ENCODE peak calls at places on chromosomes 6 and 20, in seven cellular contexts. N, D, W, X, M, F and P are unnamed samples.

GRCh38 chr20:10131612-10132345 is 86.9 kb upstream of the SNAP25 start:
- DNase-seq in N (no peak), D (no peak), W (no peak), X (no peak), M (peak), F (peak), P (no peak)

GRCh38 chr20:5557123-5557522 is 193.1 kb upstream of the SHLD1 start:
- DNase-seq in N (no peak), D (no peak), W (no peak), X (peak), M (peak), F (peak), P (no peak)

GRCh38 chr6:6760054-6760453 is 171.5 kb downstream of the LY86 start:
- DNase-seq in N (no peak), D (no peak), W (no peak), X (no peak), M (no peak), F (no peak), P (no peak)

GRCh38 chr20:53162251-53162835 is 190.2 kb downstream of the TSHZ2 start:
- DNase-seq in N (no peak), D (no peak), W (peak), X (peak), M (peak), F (peak), P (no peak)

GRCh38 chr6:44221961-44222335 is 1.4 kb upstream of the SLC29A1 start:
- DNase-seq in N (no peak), D (no peak), W (no peak), X (no peak), M (no peak), F (no peak), P (no peak)

GRCh38 chr6:169938262-169938701 is 186.9 kb downstream of the ERMARD start:
- DNase-seq in N (no peak), D (no peak), W (no peak), X (no peak), M (no peak), F (no peak), P (no peak)

GRCh38 chr6:136378888-136379287 is 89.2 kb upstream of the BCLAF1 start:
- DNase-seq in N (no peak), D (no peak), W (no peak), X (no peak), M (no peak), F (no peak), P (no peak)

GRCh38 chr20:53609501-53610445 is 16.1 kb upstream of the ZNF217 start:
- DNase-seq in N (no peak), D (peak), W (no peak), X (no peak), M (peak), F (no peak), P (no peak)

DNA sequence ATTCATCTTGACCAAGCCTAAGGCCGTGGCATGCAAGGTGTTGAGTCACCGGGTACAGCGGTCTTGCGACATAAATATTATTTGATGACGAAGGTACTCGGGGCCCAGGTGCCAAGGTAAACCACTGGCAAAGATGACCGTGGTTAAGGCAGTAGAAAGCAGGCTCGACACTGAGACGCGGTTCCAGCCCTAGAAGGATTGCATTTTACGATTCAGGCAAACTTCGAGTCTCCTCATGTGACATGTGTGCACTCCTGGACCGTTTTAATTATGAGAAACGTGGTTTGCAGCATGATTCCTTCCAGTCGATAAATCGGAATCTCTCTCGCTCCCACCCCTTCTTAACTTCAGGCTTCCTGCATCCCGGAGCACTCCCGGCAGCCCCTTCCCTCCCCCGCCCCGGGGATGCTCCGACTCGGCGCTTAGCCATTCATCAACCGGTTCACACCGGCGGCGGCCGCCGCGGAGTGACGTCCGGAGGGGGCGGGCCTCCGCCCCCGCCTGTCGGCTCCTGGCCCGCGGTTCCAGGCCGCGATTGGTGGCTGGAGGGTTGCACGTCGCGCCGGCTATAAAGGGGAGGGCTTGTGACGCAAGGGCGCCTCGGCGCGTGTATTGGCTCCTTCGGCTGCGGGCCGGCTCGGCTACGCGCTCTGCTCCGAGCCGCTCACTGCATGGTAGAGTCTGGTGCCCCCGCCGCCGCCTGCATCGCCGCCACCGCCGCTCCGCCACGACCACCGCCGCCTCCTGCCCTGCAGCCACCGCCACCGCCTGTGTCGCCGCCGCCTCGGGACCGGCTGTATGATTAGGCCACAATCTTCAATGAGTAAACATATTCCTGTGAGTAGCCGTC is at the start of the genes LOC128125822 and PTP4A1:
- DNase-seq in N (peak), D (peak), W (peak), X (peak), M (peak), F (peak), P (peak)
- TF ChIP-seq CTCF in N (no peak), D (no peak), W (no peak), X (no peak), M (no peak), F (no peak), P (no peak)

GRCh38 chr20:14336667-14337066 is 745 bp downstream of the FLRT3 start:
- DNase-seq in N (no peak), D (no peak), W (no peak), X (no peak), M (no peak), F (peak), P (no peak)
- TF ChIP-seq CTCF in N (no peak), D (no peak), W (peak), X (no peak), M (no peak), F (no peak), P (peak)

DNA sequence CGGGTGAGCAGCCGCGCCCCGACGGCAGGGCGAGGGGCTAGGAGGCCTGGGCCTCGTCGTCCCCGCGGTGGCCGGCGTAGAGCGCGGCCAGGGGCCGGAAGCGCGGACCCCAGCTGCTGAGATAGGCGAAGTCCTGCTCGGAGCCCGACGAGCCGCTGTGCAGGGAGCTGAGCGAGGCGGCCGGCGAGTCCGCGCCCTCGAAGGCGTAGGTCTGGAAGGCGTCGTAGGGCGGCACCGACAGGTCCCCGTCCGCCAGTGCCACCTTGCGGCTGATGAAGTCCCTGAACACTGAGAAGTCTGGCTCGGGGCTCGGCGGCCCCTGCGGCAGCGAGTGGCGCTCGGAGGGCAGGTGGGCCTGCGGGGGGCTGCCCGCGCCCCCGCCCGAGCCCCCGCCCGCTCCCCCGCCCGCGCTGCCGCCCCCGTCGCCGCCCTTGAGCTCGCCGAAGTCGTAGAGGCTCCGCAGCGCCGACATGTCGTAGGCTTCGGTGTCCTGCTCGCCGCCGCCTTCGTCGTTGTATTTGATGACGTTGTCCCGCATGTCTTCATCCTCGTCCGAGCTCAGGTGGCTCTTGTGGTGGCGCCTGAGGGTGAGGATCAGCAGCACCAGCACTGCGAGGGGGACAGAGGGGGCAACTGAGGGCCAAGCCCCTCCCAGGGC is 56.5 kb downstream of the CD40 start:
- DNase-seq in N (peak), D (peak), W (no peak), X (peak), M (peak), F (peak), P (peak)
- TF ChIP-seq CTCF in N (no peak), D (peak), W (peak), X (peak), M (peak), F (peak), P (no peak)

GRCh38 chr20:15487030-15487429 is 1086.2 kb downstream of the KIF16B start:
- DNase-seq in N (no peak), D (no peak), W (no peak), X (no peak), M (no peak), F (no peak), P (no peak)

GRCh38 chr20:15487682-15488081 is 1085.6 kb downstream of the KIF16B start:
- DNase-seq in N (no peak), D (no peak), W (no peak), X (no peak), M (no peak), F (no peak), P (no peak)

GRCh38 chr20:15476781-15477180 is 1096.5 kb downstream of the KIF16B start:
- DNase-seq in N (no peak), D (no peak), W (no peak), X (no peak), M (no peak), F (no peak), P (no peak)

GRCh38 chr20:15482525-15482924 is 1090.7 kb downstream of the KIF16B start:
- DNase-seq in N (no peak), D (no peak), W (no peak), X (no peak), M (no peak), F (no peak), P (no peak)
- TF ChIP-seq CTCF in N (no peak), D (no peak), W (no peak), X (peak), M (no peak), F (no peak), P (no peak)

GRCh38 chr6:12289655-12290489 is at the start of gene EDN1:
- DNase-seq in N (peak), D (peak), W (no peak), X (peak), M (peak), F (peak), P (no peak)

GRCh38 chr6:12293234-12293930 is 3.2 kb downstream of the EDN1 start:
- DNase-seq in N (no peak), D (no peak), W (no peak), X (no peak), M (no peak), F (no peak), P (no peak)

GRCh38 chr6:12291083-12291784 is 1.1 kb downstream of the EDN1 start:
- DNase-seq in N (no peak), D (no peak), W (no peak), X (no peak), M (no peak), F (no peak), P (no peak)

GRCh38 chr6:12290490-12290820 is 294 bp downstream of the EDN1 start:
- DNase-seq in N (no peak), D (no peak), W (no peak), X (no peak), M (no peak), F (no peak), P (no peak)

DNA sequence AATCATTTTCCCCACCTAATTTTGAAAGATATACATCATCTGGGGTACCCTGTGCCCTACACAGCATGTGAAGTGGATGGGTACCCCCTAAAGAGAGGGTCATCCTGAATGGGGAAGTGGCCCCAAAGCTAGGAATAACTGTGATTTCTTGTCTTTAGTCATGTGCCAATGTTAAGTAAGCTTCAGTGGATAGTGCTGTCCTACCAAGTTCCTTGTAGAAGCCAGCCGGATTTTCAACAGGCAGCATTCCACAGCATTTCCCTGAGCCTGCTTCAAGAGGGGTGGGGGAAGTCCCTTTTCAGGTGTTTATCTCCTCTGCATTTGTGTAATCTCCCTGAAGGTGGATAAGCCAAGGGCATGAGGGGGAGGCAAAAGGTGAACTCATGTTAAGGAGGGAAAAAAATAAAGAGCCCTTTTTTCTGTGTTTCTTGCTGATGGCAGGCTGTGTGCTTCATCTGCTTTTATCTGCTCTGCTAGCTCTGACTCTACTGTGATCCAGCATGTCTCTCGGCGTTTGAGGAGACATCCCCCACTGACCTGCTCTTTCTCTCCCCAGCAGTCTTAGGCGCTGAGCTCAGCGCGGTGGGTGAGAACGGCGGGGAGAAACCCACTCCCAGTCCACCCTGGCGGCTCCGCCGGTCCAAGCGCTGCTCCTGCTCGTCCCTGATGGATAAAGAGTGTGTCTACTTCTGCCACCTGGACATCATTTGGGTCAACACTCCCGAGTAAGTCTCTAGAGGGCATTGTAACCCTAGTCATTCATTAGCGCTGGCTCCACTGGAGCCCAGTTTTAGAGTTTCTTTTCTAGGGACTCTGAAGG is 1.8 kb downstream of the EDN1 start:
- DNase-seq in N (no peak), D (no peak), W (no peak), X (no peak), M (peak), F (no peak), P (no peak)
- TF ChIP-seq CTCF in N (no peak), D (peak), W (peak), X (no peak), M (peak), F (peak), P (no peak)

GRCh38 chr6:157323114-157323923 is at the start of gene TMEM242:
- DNase-seq in N (peak), D (peak), W (peak), X (peak), M (peak), F (peak), P (peak)
- TF ChIP-seq CTCF in N (no peak), D (peak), W (peak), X (peak), M (peak), F (peak), P (no peak)

DNA sequence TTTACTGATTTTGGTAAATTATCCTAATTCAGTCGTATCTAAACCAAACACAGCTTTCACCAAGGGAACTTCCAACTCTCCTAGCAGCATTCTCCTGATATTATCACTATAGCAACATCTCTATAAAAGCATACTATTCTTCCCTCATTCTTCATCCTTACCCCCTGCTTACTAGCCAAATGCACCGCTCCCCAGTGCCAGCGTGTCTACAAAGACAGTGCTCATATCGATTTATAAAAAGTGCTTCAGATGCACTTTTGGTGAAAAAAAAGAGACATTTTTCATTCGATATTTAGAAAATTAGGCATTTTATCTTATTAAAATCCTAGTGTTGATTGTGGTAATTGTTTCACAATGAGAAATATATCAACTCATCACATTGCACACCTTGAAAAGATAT is 74.0 kb downstream of the SYNE1 start:
- DNase-seq in N (no peak), D (no peak), W (no peak), X (no peak), M (no peak), F (no peak), P (no peak)
- TF ChIP-seq CTCF in N (no peak), D (no peak), W (no peak), X (no peak), M (no peak), F (no peak), P (no peak)

DNA sequence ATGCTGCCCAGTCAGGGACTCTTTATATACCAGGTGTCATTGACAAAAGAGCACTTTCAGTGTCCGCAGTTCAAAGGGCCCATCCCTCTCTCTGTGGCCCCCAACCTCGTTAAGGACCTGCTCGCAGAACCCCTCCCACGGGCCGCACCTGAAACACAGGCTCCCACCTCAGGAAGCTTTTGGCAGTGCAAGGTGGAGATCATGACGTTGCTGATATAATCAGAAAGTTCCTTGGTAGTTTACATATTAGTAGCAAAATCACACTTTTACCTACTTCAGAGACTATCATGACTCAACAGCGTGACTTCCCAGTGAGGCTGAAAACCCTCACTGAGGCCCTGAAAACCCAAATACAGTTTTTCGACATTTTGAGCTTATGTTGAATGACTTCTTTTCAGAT is 4.1 kb downstream of the TTLL2 start:
- DNase-seq in N (no peak), D (no peak), W (no peak), X (no peak), M (no peak), F (no peak), P (no peak)
- TF ChIP-seq CTCF in N (no peak), D (no peak), W (no peak), X (no peak), M (no peak), F (no peak), P (no peak)

GRCh38 chr6:93036835-93037234 is 382.5 kb downstream of the EPHA7 start:
- DNase-seq in N (no peak), D (no peak), W (no peak), X (no peak), M (peak), F (peak), P (no peak)
- TF ChIP-seq CTCF in N (no peak), D (peak), W (no peak), X (peak), M (peak), F (peak), P (peak)